ENCODE peak calls at places on chromosome 13, in seven cellular contexts. A is fibroblast of the aortic adventitia; K is EH; N is endothelial cell; O is smooth muscle cell of the brain vasculature; R is GM04504; W is activated naive CD8-positive, alpha-beta T cell treated with anti-CD3 and anti-CD28 coated beads for 36 hours. U is an unnamed sample.
A peak's percentile ranks its signal among the peaks of the same experiment; 100 is the strongest.

GRCh38 chr13:76696370-76696769 is 189.8 kb downstream of the KCTD12 start:
- DNase-seq in R (no peak), K (peak; percentile 69), N (no peak), W (no peak), A (peak; percentile 64), O (no peak), U (peak; percentile 9)

GRCh38 chr13:66461021-66461420 is 769.1 kb downstream of the PCDH9 start:
- DNase-seq in N (no peak), O (no peak), R (no peak), W (no peak), A (peak; percentile 66), K (peak; percentile 55), U (no peak)

GRCh38 chr13:104534847-104535246 is 1468.6 kb upstream of the SLC10A2 start:
- DNase-seq in K (no peak), N (no peak), A (no peak), O (no peak), W (no peak), R (no peak), U (no peak)

GRCh38 chr13:20222553-20222952 is 9.6 kb downstream of the GJB6 start:
- DNase-seq in R (no peak), K (no peak), N (no peak), A (no peak), W (no peak), O (no peak), U (no peak)

GRCh38 chr13:26616126-26616525 is 58.6 kb downstream of the WASF3 start:
- DNase-seq in R (no peak), K (peak; percentile 75), W (no peak), A (peak; percentile 68), O (no peak), N (no peak), U (peak; percentile 80)

GRCh38 chr13:71030789-71031188 is 836.2 kb downstream of the DACH1 start:
- DNase-seq in A (no peak), N (no peak), W (no peak), R (no peak), O (no peak), K (no peak), U (no peak)

GRCh38 chr13:91123456-91124127 is 223.9 kb upstream of the MIR17HG start:
- DNase-seq in O (no peak), A (no peak), N (peak; percentile 15), W (no peak), R (no peak), K (no peak), U (no peak)

GRCh38 chr13:59744747-59745394 is 418.9 kb downstream of the DIAPH3 start:
- DNase-seq in A (peak; percentile 27), N (no peak), W (no peak), R (no peak), O (no peak), K (peak; percentile 20), U (no peak)

GRCh38 chr13:67308004-67308772 is 78.1 kb upstream of the PCDH9 start:
- DNase-seq in N (no peak), K (no peak), R (no peak), O (no peak), W (no peak), A (no peak), U (no peak)

GRCh38 chr13:45943965-45944364 is 92.4 kb upstream of the SIAH3 start:
- DNase-seq in R (no peak), O (no peak), A (peak; percentile 31), K (no peak), N (no peak), W (no peak), U (no peak)

GRCh38 chr13:97849305-97849704 is 104.2 kb upstream of the IPO5 start:
- DNase-seq in R (no peak), W (no peak), N (no peak), O (no peak), A (peak; percentile 27), K (peak; percentile 42), U (peak; percentile 10)

GRCh38 chr13:27170521-27171243 is 929 bp downstream of the USP12 start:
- DNase-seq in R (no peak), A (peak; percentile 36), K (no peak), W (peak; percentile 48), N (peak; percentile 80), O (no peak), U (peak; percentile 26)

GRCh38 chr13:41315466-41316047 is 4.5 kb downstream of the NAA16 start:
- DNase-seq in O (no peak), A (peak; percentile 23), W (no peak), N (no peak), R (no peak), K (peak; percentile 62), U (no peak)

GRCh38 chr13:102402292-102402691 is 444 bp upstream of the FGF14 start:
- DNase-seq in N (peak; percentile 41), K (peak; percentile 9), W (peak; percentile 52), O (no peak), R (no peak), A (peak; percentile 5), U (no peak)

GRCh38 chr13:80778302-80778701 is 437.4 kb upstream of the SPRY2 start:
- DNase-seq in W (no peak), O (no peak), R (no peak), A (no peak), N (no peak), K (no peak), U (no peak)

GRCh38 chr13:74662895-74663294 is 528.7 kb upstream of the KLF12 start:
- DNase-seq in K (no peak), N (no peak), W (no peak), A (peak; percentile 21), O (no peak), R (no peak), U (no peak)

GRCh38 chr13:40402931-40403412 is 263.5 kb downstream of the FOXO1 start:
- DNase-seq in N (no peak), A (peak; percentile 79), O (no peak), R (no peak), W (no peak), K (peak; percentile 79), U (peak; percentile 45)

GRCh38 chr13:41384749-41385503 is 72.4 kb upstream of the RGCC start:
- DNase-seq in O (peak; percentile 10), A (peak; percentile 27), K (peak; percentile 23), N (no peak), W (no peak), R (no peak), U (no peak)

GRCh38 chr13:59879281-59879680 is 284.4 kb downstream of the DIAPH3 start:
- DNase-seq in W (no peak), O (no peak), R (no peak), N (no peak), A (no peak), K (no peak), U (no peak)

GRCh38 chr13:21501709-21502108 is 42.6 kb upstream of the ZDHHC20 start:
- DNase-seq in O (no peak), K (no peak), N (no peak), W (no peak), A (no peak), R (no peak), U (no peak)

GRCh38 chr13:98717256-98717655 is 35.2 kb downstream of the SLC15A1 start:
- DNase-seq in O (no peak), A (peak; percentile 10), K (no peak), W (no peak), N (no peak), R (no peak), U (no peak)

GRCh38 chr13:33323766-33324525 is 38.4 kb upstream of the STARD13 start:
- DNase-seq in O (no peak), K (peak; percentile 47), R (no peak), A (peak; percentile 79), W (no peak), N (no peak), U (no peak)